ENCODE peak calls at places on chromosomes 6 and 20, in nine cellular contexts. One of them, this sample, is unnamed.

GRCh38 chr6:52262620-52263344 is 18.5 kb upstream of the IL17F start:
- DNase-seq in transverse colon: no peak
- DNase-seq in fibroblast of mammary gland: no peak
- DNase-seq in body of pancreas: no peak
- DNase-seq in tibial nerve: no peak
- DNase-seq in left ventricle myocardium inferior: no peak
- DNase-seq in mesenchymal stem cell: no peak
- DNase-seq in cardiac muscle cell: no peak
- DNase-seq in bronchial epithelial cell: no peak
- DNase-seq in this sample: no peak

GRCh38 chr20:8082025-8082424 is 50.0 kb upstream of the PLCB1 start:
- DNase-seq in left ventricle myocardium inferior: no peak
- DNase-seq in transverse colon: no peak
- DNase-seq in fibroblast of mammary gland: peak
- DNase-seq in mesenchymal stem cell: peak
- DNase-seq in bronchial epithelial cell: peak
- DNase-seq in tibial nerve: no peak
- DNase-seq in cardiac muscle cell: no peak
- DNase-seq in body of pancreas: no peak
- DNase-seq in this sample: peak

GRCh38 chr20:478010-478948 is 15.9 kb upstream of the TBC1D20 start:
- DNase-seq in bronchial epithelial cell: no peak
- DNase-seq in fibroblast of mammary gland: peak
- DNase-seq in tibial nerve: no peak
- DNase-seq in transverse colon: no peak
- DNase-seq in left ventricle myocardium inferior: no peak
- DNase-seq in cardiac muscle cell: no peak
- DNase-seq in mesenchymal stem cell: peak
- DNase-seq in body of pancreas: no peak
- DNase-seq in this sample: peak

GRCh38 chr6:133817460-133818047 is 71.4 kb upstream of the TCF21 start:
- DNase-seq in mesenchymal stem cell: no peak
- DNase-seq in transverse colon: peak
- DNase-seq in body of pancreas: no peak
- DNase-seq in tibial nerve: no peak
- DNase-seq in fibroblast of mammary gland: no peak
- DNase-seq in left ventricle myocardium inferior: no peak
- DNase-seq in bronchial epithelial cell: no peak
- DNase-seq in cardiac muscle cell: no peak
- DNase-seq in this sample: no peak

GRCh38 chr20:49569403-49570115 is 1.6 kb upstream of the PTGIS start:
- DNase-seq in cardiac muscle cell: no peak
- DNase-seq in body of pancreas: no peak
- DNase-seq in bronchial epithelial cell: no peak
- DNase-seq in fibroblast of mammary gland: no peak
- DNase-seq in tibial nerve: no peak
- DNase-seq in mesenchymal stem cell: no peak
- DNase-seq in transverse colon: no peak
- DNase-seq in left ventricle myocardium inferior: no peak
- DNase-seq in this sample: peak

GRCh38 chr6:4608361-4609115 is 167.7 kb upstream of the CDYL start:
- DNase-seq in fibroblast of mammary gland: no peak
- DNase-seq in bronchial epithelial cell: no peak
- DNase-seq in left ventricle myocardium inferior: no peak
- DNase-seq in transverse colon: no peak
- DNase-seq in cardiac muscle cell: no peak
- DNase-seq in body of pancreas: no peak
- DNase-seq in tibial nerve: no peak
- DNase-seq in mesenchymal stem cell: no peak
- DNase-seq in this sample: no peak

GRCh38 chr6:16770701-16771569 is 9.7 kb upstream of the ATXN1 start:
- DNase-seq in left ventricle myocardium inferior: peak
- DNase-seq in fibroblast of mammary gland: peak
- DNase-seq in transverse colon: peak
- DNase-seq in tibial nerve: peak
- DNase-seq in cardiac muscle cell: peak
- DNase-seq in body of pancreas: peak
- DNase-seq in bronchial epithelial cell: peak
- DNase-seq in mesenchymal stem cell: peak
- DNase-seq in this sample: peak

GRCh38 chr6:167100241-167100674 is 22.6 kb upstream of the CCR6 start:
- DNase-seq in transverse colon: no peak
- DNase-seq in fibroblast of mammary gland: no peak
- DNase-seq in left ventricle myocardium inferior: no peak
- DNase-seq in mesenchymal stem cell: no peak
- DNase-seq in bronchial epithelial cell: no peak
- DNase-seq in tibial nerve: no peak
- DNase-seq in cardiac muscle cell: no peak
- DNase-seq in body of pancreas: no peak
- DNase-seq in this sample: no peak

GRCh38 chr20:5528719-5529256 is 212.0 kb upstream of the PROKR2 start:
- DNase-seq in bronchial epithelial cell: peak
- DNase-seq in cardiac muscle cell: peak
- DNase-seq in transverse colon: peak
- DNase-seq in body of pancreas: peak
- DNase-seq in left ventricle myocardium inferior: peak
- DNase-seq in tibial nerve: peak
- DNase-seq in fibroblast of mammary gland: peak
- DNase-seq in mesenchymal stem cell: peak
- DNase-seq in this sample: peak

GRCh38 chr20:50029697-50030428 is 47.1 kb downstream of the SNAI1 start:
- DNase-seq in bronchial epithelial cell: peak
- DNase-seq in cardiac muscle cell: no peak
- DNase-seq in transverse colon: peak
- DNase-seq in left ventricle myocardium inferior: no peak
- DNase-seq in mesenchymal stem cell: peak
- DNase-seq in fibroblast of mammary gland: peak
- DNase-seq in body of pancreas: peak
- DNase-seq in tibial nerve: peak
- DNase-seq in this sample: peak

GRCh38 chr6:72206606-72207005 is 320.3 kb downstream of the RIMS1 start:
- DNase-seq in transverse colon: no peak
- DNase-seq in cardiac muscle cell: no peak
- DNase-seq in bronchial epithelial cell: no peak
- DNase-seq in left ventricle myocardium inferior: no peak
- DNase-seq in mesenchymal stem cell: no peak
- DNase-seq in tibial nerve: no peak
- DNase-seq in fibroblast of mammary gland: no peak
- DNase-seq in body of pancreas: no peak
- DNase-seq in this sample: no peak

GRCh38 chr6:63663147-63663877 is 27.7 kb downstream of the PHF3 start:
- DNase-seq in mesenchymal stem cell: peak
- DNase-seq in body of pancreas: no peak
- DNase-seq in left ventricle myocardium inferior: no peak
- DNase-seq in tibial nerve: no peak
- DNase-seq in bronchial epithelial cell: peak
- DNase-seq in fibroblast of mammary gland: peak
- DNase-seq in transverse colon: no peak
- DNase-seq in cardiac muscle cell: no peak
- DNase-seq in this sample: peak

GRCh38 chr6:168229368-168229752 is 90.2 kb downstream of the DACT2 start:
- DNase-seq in transverse colon: no peak
- DNase-seq in left ventricle myocardium inferior: no peak
- DNase-seq in bronchial epithelial cell: no peak
- DNase-seq in body of pancreas: no peak
- DNase-seq in cardiac muscle cell: no peak
- DNase-seq in mesenchymal stem cell: no peak
- DNase-seq in fibroblast of mammary gland: no peak
- DNase-seq in tibial nerve: no peak
- DNase-seq in this sample: no peak

GRCh38 chr6:168231393-168231957 is 88.1 kb downstream of the DACT2 start:
- DNase-seq in body of pancreas: no peak
- DNase-seq in left ventricle myocardium inferior: no peak
- DNase-seq in mesenchymal stem cell: no peak
- DNase-seq in bronchial epithelial cell: no peak
- DNase-seq in cardiac muscle cell: no peak
- DNase-seq in transverse colon: no peak
- DNase-seq in fibroblast of mammary gland: no peak
- DNase-seq in tibial nerve: no peak
- DNase-seq in this sample: no peak

GRCh38 chr6:168232528-168232927 is 87.0 kb downstream of the DACT2 start:
- DNase-seq in transverse colon: no peak
- DNase-seq in body of pancreas: no peak
- DNase-seq in left ventricle myocardium inferior: no peak
- DNase-seq in bronchial epithelial cell: no peak
- DNase-seq in mesenchymal stem cell: no peak
- DNase-seq in tibial nerve: no peak
- DNase-seq in fibroblast of mammary gland: no peak
- DNase-seq in cardiac muscle cell: no peak
- DNase-seq in this sample: no peak

GRCh38 chr6:168232989-168233874 is 86.3 kb downstream of the DACT2 start:
- DNase-seq in tibial nerve: no peak
- DNase-seq in left ventricle myocardium inferior: no peak
- DNase-seq in body of pancreas: no peak
- DNase-seq in cardiac muscle cell: no peak
- DNase-seq in mesenchymal stem cell: no peak
- DNase-seq in fibroblast of mammary gland: no peak
- DNase-seq in transverse colon: no peak
- DNase-seq in bronchial epithelial cell: no peak
- DNase-seq in this sample: no peak

DNA sequence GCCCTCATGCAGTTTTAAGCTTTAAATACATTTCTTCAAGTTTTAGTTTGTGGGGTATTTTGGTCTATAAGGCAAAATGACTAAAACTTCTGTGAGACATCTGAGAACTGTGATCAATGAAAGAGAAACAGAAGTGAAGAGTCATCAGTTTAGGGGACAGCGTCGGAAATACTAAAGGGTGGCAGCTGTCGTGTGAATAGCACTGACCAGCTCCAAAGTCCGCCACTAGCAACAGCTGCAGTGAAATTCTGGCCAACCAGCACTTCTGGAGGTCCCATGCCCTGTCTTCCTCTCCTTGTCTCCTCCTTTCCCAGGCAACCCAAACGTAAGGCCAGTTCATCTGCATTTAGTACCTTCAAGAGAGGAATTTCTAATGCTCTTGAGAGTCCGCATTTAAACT is 87.5 kb downstream of the DACT2 start:
- DNase-seq in cardiac muscle cell: peak
- DNase-seq in fibroblast of mammary gland: no peak
- DNase-seq in transverse colon: no peak
- DNase-seq in body of pancreas: no peak
- DNase-seq in left ventricle myocardium inferior: no peak
- DNase-seq in mesenchymal stem cell: no peak
- DNase-seq in bronchial epithelial cell: no peak
- DNase-seq in tibial nerve: no peak
- DNase-seq in this sample: no peak
- H3K4me3 ChIP-seq in cardiac muscle cell: no peak
- H3K4me3 ChIP-seq in fibroblast of mammary gland: no peak
- H3K4me3 ChIP-seq in transverse colon: no peak
- H3K4me3 ChIP-seq in body of pancreas: no peak
- H3K4me3 ChIP-seq in left ventricle myocardium inferior: no peak
- H3K4me3 ChIP-seq in mesenchymal stem cell: no peak
- H3K4me3 ChIP-seq in bronchial epithelial cell: no peak
- H3K4me3 ChIP-seq in tibial nerve: no peak
- H3K4me3 ChIP-seq in this sample: no peak

DNA sequence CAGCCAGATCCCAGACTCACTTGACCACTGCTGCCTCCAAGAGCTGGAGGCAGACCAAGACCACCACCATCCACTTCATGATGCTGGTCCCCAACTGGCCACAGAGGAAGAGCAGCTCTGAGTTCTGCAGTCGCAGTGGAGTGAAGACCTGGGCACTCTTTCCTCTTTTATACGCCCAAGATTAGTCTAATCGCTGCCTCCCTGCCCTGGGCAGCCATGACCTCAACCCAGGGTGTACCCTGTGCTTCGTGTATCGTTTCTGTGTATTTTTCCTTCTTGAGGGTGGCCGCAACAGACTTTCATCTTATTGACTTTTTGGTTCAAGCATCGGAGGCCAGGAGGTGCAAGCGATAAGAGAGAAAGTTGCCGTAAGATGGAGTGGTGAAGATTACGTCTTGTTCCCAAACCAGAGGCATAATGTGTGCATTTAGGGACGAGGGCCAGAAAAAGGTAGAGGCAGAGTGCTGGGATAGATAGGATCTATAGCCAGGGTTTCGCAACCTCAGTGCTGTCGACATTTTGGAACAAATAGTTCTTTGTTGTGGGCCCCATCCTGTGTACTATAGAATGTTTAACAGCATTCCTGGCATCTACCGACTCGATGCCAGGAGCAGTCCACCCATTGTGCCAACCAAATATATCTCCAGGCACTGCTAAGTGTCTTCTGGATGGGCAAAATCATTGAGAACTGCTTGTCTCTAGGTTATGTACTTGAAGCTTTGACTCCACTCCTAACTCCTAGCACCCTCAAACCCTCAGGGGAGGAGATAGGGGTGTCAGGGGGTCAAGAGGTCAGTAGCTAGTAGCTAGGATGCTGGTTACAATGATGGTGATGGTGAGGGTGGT is at the start of gene PGC:
- DNase-seq in mesenchymal stem cell: no peak
- DNase-seq in bronchial epithelial cell: no peak
- DNase-seq in tibial nerve: no peak
- DNase-seq in left ventricle myocardium inferior: no peak
- DNase-seq in body of pancreas: no peak
- DNase-seq in fibroblast of mammary gland: no peak
- DNase-seq in transverse colon: no peak
- DNase-seq in cardiac muscle cell: no peak
- DNase-seq in this sample: no peak
- H3K4me3 ChIP-seq in mesenchymal stem cell: no peak
- H3K4me3 ChIP-seq in bronchial epithelial cell: no peak
- H3K4me3 ChIP-seq in tibial nerve: no peak
- H3K4me3 ChIP-seq in left ventricle myocardium inferior: no peak
- H3K4me3 ChIP-seq in body of pancreas: no peak
- H3K4me3 ChIP-seq in fibroblast of mammary gland: no peak
- H3K4me3 ChIP-seq in transverse colon: no peak
- H3K4me3 ChIP-seq in cardiac muscle cell: no peak
- H3K4me3 ChIP-seq in this sample: no peak

GRCh38 chr20:57281900-57282299 is 15.5 kb upstream of the BMP7 start:
- DNase-seq in fibroblast of mammary gland: no peak
- DNase-seq in cardiac muscle cell: no peak
- DNase-seq in transverse colon: no peak
- DNase-seq in tibial nerve: no peak
- DNase-seq in bronchial epithelial cell: no peak
- DNase-seq in mesenchymal stem cell: no peak
- DNase-seq in body of pancreas: no peak
- DNase-seq in left ventricle myocardium inferior: no peak
- DNase-seq in this sample: no peak
- H3K4me3 ChIP-seq in fibroblast of mammary gland: no peak
- H3K4me3 ChIP-seq in cardiac muscle cell: no peak
- H3K4me3 ChIP-seq in transverse colon: no peak
- H3K4me3 ChIP-seq in tibial nerve: no peak
- H3K4me3 ChIP-seq in bronchial epithelial cell: no peak
- H3K4me3 ChIP-seq in mesenchymal stem cell: no peak
- H3K4me3 ChIP-seq in body of pancreas: no peak
- H3K4me3 ChIP-seq in left ventricle myocardium inferior: no peak
- H3K4me3 ChIP-seq in this sample: no peak

DNA sequence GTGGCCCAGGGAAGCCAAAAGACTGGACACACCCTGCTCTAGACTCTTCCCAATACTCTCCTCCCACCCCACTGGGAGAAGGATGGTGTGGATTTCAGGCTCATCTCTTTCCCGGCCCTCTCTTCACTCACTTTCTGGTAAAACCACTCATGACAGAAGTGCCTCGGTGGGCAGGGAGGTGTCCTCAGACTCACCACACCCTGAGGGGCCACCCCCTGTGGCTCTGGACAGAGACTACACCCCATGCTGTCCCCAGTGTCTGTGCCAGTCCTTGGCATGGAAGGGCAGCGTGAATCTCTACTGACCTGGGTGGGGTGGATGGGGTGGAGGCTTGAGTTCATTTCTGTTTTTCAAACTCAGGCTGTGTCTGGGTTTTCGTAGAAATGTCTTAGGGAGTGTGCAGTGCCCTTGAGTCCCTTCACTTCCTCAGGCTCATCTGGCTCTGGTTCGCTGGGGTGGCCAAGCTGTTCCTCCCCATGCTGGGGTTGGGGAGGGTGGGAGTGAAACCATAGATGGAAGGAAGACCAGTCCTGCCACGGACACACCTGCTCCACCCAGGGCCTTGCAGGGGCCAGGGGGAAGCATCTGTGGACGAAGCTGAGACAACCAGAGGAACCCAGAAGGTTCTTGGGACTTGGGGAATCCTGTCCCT is 59.1 kb downstream of the EZR start:
- DNase-seq in bronchial epithelial cell: no peak
- DNase-seq in tibial nerve: no peak
- DNase-seq in cardiac muscle cell: no peak
- DNase-seq in fibroblast of mammary gland: no peak
- DNase-seq in transverse colon: no peak
- DNase-seq in left ventricle myocardium inferior: no peak
- DNase-seq in mesenchymal stem cell: no peak
- DNase-seq in body of pancreas: no peak
- DNase-seq in this sample: no peak
- H3K4me3 ChIP-seq in bronchial epithelial cell: no peak
- H3K4me3 ChIP-seq in tibial nerve: no peak
- H3K4me3 ChIP-seq in cardiac muscle cell: no peak
- H3K4me3 ChIP-seq in fibroblast of mammary gland: no peak
- H3K4me3 ChIP-seq in transverse colon: no peak
- H3K4me3 ChIP-seq in left ventricle myocardium inferior: no peak
- H3K4me3 ChIP-seq in mesenchymal stem cell: no peak
- H3K4me3 ChIP-seq in body of pancreas: no peak
- H3K4me3 ChIP-seq in this sample: no peak

This sample was measured in choroid plexus epithelial cell.